ENCODE peak calls at places on chromosomes 2 and 18, in five cellular contexts. One of them, this sample, is unnamed.

GRCh38 chr18:7079231-7079630 is 38.4 kb downstream of the LAMA1 start:
- DNase-seq in spleen: no peak
- DNase-seq in suprapubic skin: no peak
- DNase-seq in A549: no peak
- DNase-seq in IMR-90: no peak
- DNase-seq in this sample: no peak

GRCh38 chr2:150280255-150280654 is 207.2 kb downstream of the RND3 start:
- DNase-seq in suprapubic skin: no peak
- DNase-seq in IMR-90: peak
- DNase-seq in A549: no peak
- DNase-seq in spleen: no peak
- DNase-seq in this sample: no peak

GRCh38 chr18:32301976-32302743 is 112.3 kb downstream of the MEP1B start:
- DNase-seq in suprapubic skin: no peak
- DNase-seq in IMR-90: peak
- DNase-seq in spleen: no peak
- DNase-seq in A549: peak
- DNase-seq in this sample: no peak

GRCh38 chr2:151299940-151300539 is 10.6 kb upstream of the NMI start:
- DNase-seq in A549: no peak
- DNase-seq in IMR-90: peak
- DNase-seq in spleen: no peak
- DNase-seq in suprapubic skin: no peak
- DNase-seq in this sample: no peak

GRCh38 chr2:27496357-27497287 is at the start of gene GCKR:
- DNase-seq in A549: no peak
- DNase-seq in suprapubic skin: no peak
- DNase-seq in spleen: no peak
- DNase-seq in IMR-90: peak
- DNase-seq in this sample: no peak

GRCh38 chr2:74648009-74648443 is at the start of gene M1AP:
- DNase-seq in IMR-90: no peak
- DNase-seq in suprapubic skin: no peak
- DNase-seq in spleen: no peak
- DNase-seq in A549: no peak
- DNase-seq in this sample: no peak

GRCh38 chr2:98569915-98570314 is 38.4 kb downstream of the COA5 start:
- DNase-seq in IMR-90: no peak
- DNase-seq in suprapubic skin: no peak
- DNase-seq in A549: no peak
- DNase-seq in spleen: no peak
- DNase-seq in this sample: no peak

GRCh38 chr2:120894936-120895335 is 159.3 kb downstream of the GLI2 start:
- DNase-seq in A549: no peak
- DNase-seq in IMR-90: no peak
- DNase-seq in spleen: no peak
- DNase-seq in suprapubic skin: no peak
- DNase-seq in this sample: no peak

GRCh38 chr2:210054696-210055095 is 52.3 kb downstream of the RPE start:
- DNase-seq in A549: no peak
- DNase-seq in suprapubic skin: no peak
- DNase-seq in IMR-90: no peak
- DNase-seq in spleen: no peak
- DNase-seq in this sample: no peak

GRCh38 chr2:10400978-10401951 is 46.9 kb downstream of the ODC1 start:
- DNase-seq in A549: no peak
- DNase-seq in IMR-90: no peak
- DNase-seq in suprapubic skin: no peak
- DNase-seq in spleen: peak
- DNase-seq in this sample: no peak

GRCh38 chr2:11583203-11583752 is 49.4 kb downstream of the GREB1 start:
- DNase-seq in IMR-90: peak
- DNase-seq in suprapubic skin: no peak
- DNase-seq in A549: no peak
- DNase-seq in spleen: no peak
- DNase-seq in this sample: no peak

GRCh38 chr2:170509460-170510193 is 205.5 kb upstream of the SP5 start:
- DNase-seq in A549: no peak
- DNase-seq in IMR-90: no peak
- DNase-seq in suprapubic skin: no peak
- DNase-seq in spleen: no peak
- DNase-seq in this sample: no peak

GRCh38 chr2:149787206-149787605 is 199.6 kb upstream of the MMADHC start:
- DNase-seq in spleen: no peak
- DNase-seq in IMR-90: no peak
- DNase-seq in A549: no peak
- DNase-seq in suprapubic skin: no peak
- DNase-seq in this sample: no peak

GRCh38 chr2:155965415-155966070 is 367.0 kb downstream of the NR4A2 start:
- DNase-seq in A549: no peak
- DNase-seq in suprapubic skin: no peak
- DNase-seq in IMR-90: no peak
- DNase-seq in spleen: no peak
- DNase-seq in this sample: no peak

GRCh38 chr2:10814571-10815331 is 2.2 kb upstream of the PDIA6 start:
- DNase-seq in suprapubic skin: no peak
- DNase-seq in A549: no peak
- DNase-seq in spleen: peak
- DNase-seq in IMR-90: no peak
- DNase-seq in this sample: no peak

GRCh38 chr2:109203246-109204011 is 74.4 kb downstream of the SH3RF3 start:
- DNase-seq in IMR-90: no peak
- DNase-seq in spleen: peak
- DNase-seq in A549: no peak
- DNase-seq in suprapubic skin: peak
- DNase-seq in this sample: no peak

GRCh38 chr2:57291209-57291608 is 755.4 kb upstream of the VRK2 start:
- DNase-seq in spleen: no peak
- DNase-seq in IMR-90: no peak
- DNase-seq in suprapubic skin: no peak
- DNase-seq in A549: no peak
- DNase-seq in this sample: no peak

GRCh38 chr2:223465793-223466192 is 136.4 kb downstream of the SCG2 start:
- DNase-seq in spleen: no peak
- DNase-seq in IMR-90: peak
- DNase-seq in A549: peak
- DNase-seq in suprapubic skin: peak
- DNase-seq in this sample: peak

GRCh38 chr2:107255744-107256143 is 369.8 kb upstream of the ST6GAL2 start:
- DNase-seq in A549: no peak
- DNase-seq in spleen: no peak
- DNase-seq in suprapubic skin: no peak
- DNase-seq in IMR-90: no peak
- DNase-seq in this sample: no peak

GRCh38 chr2:107336536-107336935 is 450.6 kb upstream of the ST6GAL2 start:
- DNase-seq in spleen: no peak
- DNase-seq in suprapubic skin: no peak
- DNase-seq in IMR-90: no peak
- DNase-seq in A549: no peak
- DNase-seq in this sample: no peak

GRCh38 chr2:113225505-113226259 is 51.9 kb downstream of the PSD4 start:
- DNase-seq in IMR-90: peak
- DNase-seq in suprapubic skin: no peak
- DNase-seq in spleen: no peak
- DNase-seq in A549: peak
- DNase-seq in this sample: no peak

GRCh38 chr18:78729099-78729467 is 250.5 kb upstream of the SALL3 start:
- DNase-seq in spleen: peak
- DNase-seq in A549: no peak
- DNase-seq in IMR-90: no peak
- DNase-seq in suprapubic skin: peak
- DNase-seq in this sample: no peak

GRCh38 chr18:38453880-38454279 is 888.3 kb upstream of the CELF4 start:
- DNase-seq in suprapubic skin: no peak
- DNase-seq in IMR-90: no peak
- DNase-seq in spleen: no peak
- DNase-seq in A549: no peak
- DNase-seq in this sample: no peak

GRCh38 chr2:225288986-225289385 is 110.5 kb upstream of the NYAP2 start:
- DNase-seq in A549: no peak
- DNase-seq in suprapubic skin: no peak
- DNase-seq in spleen: no peak
- DNase-seq in IMR-90: peak
- DNase-seq in this sample: no peak

GRCh38 chr18:39489426-39489825 is 1923.8 kb upstream of the CELF4 start:
- DNase-seq in IMR-90: no peak
- DNase-seq in A549: no peak
- DNase-seq in spleen: no peak
- DNase-seq in suprapubic skin: no peak
- DNase-seq in this sample: no peak

GRCh38 chr2:109238580-109238979 is 109.6 kb downstream of the SH3RF3 start:
- DNase-seq in IMR-90: peak
- DNase-seq in spleen: peak
- DNase-seq in A549: no peak
- DNase-seq in suprapubic skin: peak
- DNase-seq in this sample: no peak

GRCh38 chr18:67132919-67133318 is 383.6 kb downstream of the DSEL start:
- DNase-seq in suprapubic skin: no peak
- DNase-seq in A549: no peak
- DNase-seq in spleen: no peak
- DNase-seq in IMR-90: no peak
- DNase-seq in this sample: no peak

GRCh38 chr2:163347982-163348842 is 387.6 kb downstream of the FIGN start:
- DNase-seq in IMR-90: peak
- DNase-seq in spleen: peak
- DNase-seq in suprapubic skin: peak
- DNase-seq in A549: peak
- DNase-seq in this sample: peak

GRCh38 chr2:160582481-160583161 is 89.0 kb upstream of the RBMS1 start:
- DNase-seq in A549: no peak
- DNase-seq in suprapubic skin: no peak
- DNase-seq in IMR-90: peak
- DNase-seq in spleen: no peak
- DNase-seq in this sample: peak

GRCh38 chr18:62331581-62332436 is 6.7 kb downstream of the TNFRSF11A start:
- DNase-seq in IMR-90: peak
- DNase-seq in A549: no peak
- DNase-seq in suprapubic skin: no peak
- DNase-seq in spleen: peak
- DNase-seq in this sample: no peak

GRCh38 chr2:228245601-228246000 is 64.1 kb upstream of the SPHKAP start:
- DNase-seq in A549: no peak
- DNase-seq in spleen: no peak
- DNase-seq in IMR-90: no peak
- DNase-seq in suprapubic skin: no peak
- DNase-seq in this sample: no peak

GRCh38 chr2:45009303-45009927 is at the start of gene SIX2:
- DNase-seq in A549: peak
- DNase-seq in spleen: no peak
- DNase-seq in suprapubic skin: peak
- DNase-seq in IMR-90: peak
- DNase-seq in this sample: peak
- TF ChIP-seq POLR2A in A549: no peak
- TF ChIP-seq POLR2A in spleen: no peak
- TF ChIP-seq POLR2A in suprapubic skin: no peak
- TF ChIP-seq POLR2A in IMR-90: no peak
- TF ChIP-seq POLR2A in this sample: peak

GRCh38 chr2:20106746-20107145 is 55.3 kb upstream of the LAPTM4A start:
- DNase-seq in A549: no peak
- DNase-seq in spleen: no peak
- DNase-seq in IMR-90: no peak
- DNase-seq in suprapubic skin: no peak
- DNase-seq in this sample: peak

GRCh38 chr2:20104900-20105545 is 53.6 kb upstream of the LAPTM4A start:
- DNase-seq in spleen: no peak
- DNase-seq in A549: no peak
- DNase-seq in suprapubic skin: no peak
- DNase-seq in IMR-90: no peak
- DNase-seq in this sample: no peak

GRCh38 chr2:20099780-20100179 is 48.4 kb upstream of the LAPTM4A start:
- DNase-seq in spleen: no peak
- DNase-seq in IMR-90: no peak
- DNase-seq in suprapubic skin: no peak
- DNase-seq in A549: no peak
- DNase-seq in this sample: no peak

GRCh38 chr2:20100711-20101110 is 49.3 kb upstream of the LAPTM4A start:
- DNase-seq in IMR-90: no peak
- DNase-seq in spleen: no peak
- DNase-seq in suprapubic skin: no peak
- DNase-seq in A549: no peak
- DNase-seq in this sample: no peak

GRCh38 chr2:20103514-20103913 is 52.1 kb upstream of the LAPTM4A start:
- DNase-seq in suprapubic skin: no peak
- DNase-seq in IMR-90: peak
- DNase-seq in A549: peak
- DNase-seq in spleen: no peak
- DNase-seq in this sample: no peak
- TF ChIP-seq CTCF in suprapubic skin: no peak
- TF ChIP-seq CTCF in IMR-90: peak
- TF ChIP-seq CTCF in A549: peak
- TF ChIP-seq CTCF in spleen: no peak
- TF ChIP-seq CTCF in this sample: peak

DNA sequence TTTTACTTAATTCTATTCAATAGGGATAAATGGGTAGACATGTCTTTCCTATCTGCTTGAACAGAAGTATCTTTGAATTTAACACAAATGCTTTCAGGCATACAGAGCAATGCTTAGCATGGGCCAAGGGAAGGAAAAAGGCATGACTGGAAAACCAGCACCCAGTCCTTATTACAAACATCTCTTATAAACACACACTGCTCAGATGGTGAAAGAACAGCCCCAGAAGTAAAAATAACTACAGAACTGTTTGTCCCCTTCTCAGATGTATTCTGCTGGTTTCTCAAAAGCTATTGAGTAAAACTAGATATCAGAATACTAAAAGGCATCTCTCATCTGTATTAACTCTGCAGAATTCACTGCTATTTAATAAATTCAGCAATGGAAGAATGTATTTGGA is 4.5 kb upstream of the THNSL2 start:
- DNase-seq in IMR-90: no peak
- DNase-seq in A549: no peak
- DNase-seq in suprapubic skin: no peak
- DNase-seq in spleen: no peak
- DNase-seq in this sample: no peak
- TF ChIP-seq POLR2A in IMR-90: no peak
- TF ChIP-seq POLR2A in A549: no peak
- TF ChIP-seq POLR2A in suprapubic skin: no peak
- TF ChIP-seq POLR2A in spleen: no peak
- TF ChIP-seq POLR2A in this sample: no peak

DNA sequence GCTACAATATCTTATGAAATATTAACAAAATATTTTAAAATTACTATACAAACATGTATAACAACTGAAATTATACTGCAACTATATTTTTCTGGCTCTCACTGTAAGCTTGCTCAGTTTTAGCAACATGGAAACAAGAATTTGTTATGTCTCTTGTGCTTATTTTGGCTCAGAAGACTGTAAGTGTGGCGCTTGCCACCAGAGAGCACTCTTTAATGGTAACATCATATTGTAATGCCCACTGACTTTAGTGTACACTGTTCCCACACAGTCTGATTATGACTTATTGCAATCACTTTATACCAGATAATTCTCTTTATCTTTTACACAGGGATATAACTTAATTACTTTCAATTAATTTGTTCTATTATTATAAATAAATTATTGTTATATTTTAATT is 1500.6 kb upstream of the TMEFF2 start:
- DNase-seq in A549: no peak
- DNase-seq in suprapubic skin: no peak
- DNase-seq in IMR-90: no peak
- DNase-seq in spleen: no peak
- DNase-seq in this sample: no peak
- TF ChIP-seq CTCF in A549: peak
- TF ChIP-seq CTCF in suprapubic skin: no peak
- TF ChIP-seq CTCF in IMR-90: no peak
- TF ChIP-seq CTCF in spleen: no peak
- TF ChIP-seq CTCF in this sample: no peak

GRCh38 chr2:48531141-48531648 is 1.2 kb downstream of the STON1 start:
- DNase-seq in IMR-90: peak
- DNase-seq in suprapubic skin: no peak
- DNase-seq in spleen: no peak
- DNase-seq in A549: no peak
- DNase-seq in this sample: peak
- TF ChIP-seq POLR2A in IMR-90: no peak
- TF ChIP-seq POLR2A in suprapubic skin: no peak
- TF ChIP-seq POLR2A in spleen: no peak
- TF ChIP-seq POLR2A in A549: no peak
- TF ChIP-seq POLR2A in this sample: peak

This sample was measured in prostate gland.